ENCODE peak calls at places on chromosomes 5 and 9, in eight cellular contexts. M, I, X, K, D, P, F and Y are unnamed samples.

GRCh38 chr5:139971202-139971725 is 71.8 kb downstream of the NRG2 start:
- DNase-seq in F (no peak), P (no peak), K (no peak), I (no peak), X (no peak), D (no peak), M (no peak), Y (no peak)

GRCh38 chr9:130936285-130937117 is 2.5 kb downstream of the FIBCD1 start:
- DNase-seq in D (peak), X (peak), P (peak), F (peak), K (peak), I (peak), M (peak), Y (no peak)

GRCh38 chr9:20382460-20383071 is 239.7 kb downstream of the MLLT3 start:
- DNase-seq in F (peak), I (peak), K (no peak), D (no peak), X (peak), M (peak), P (no peak), Y (no peak)

GRCh38 chr5:88269222-88269771 is 652 bp upstream of the TMEM161B start:
- DNase-seq in I (peak), M (no peak), D (peak), X (peak), F (no peak), K (no peak), P (peak), Y (no peak)

GRCh38 chr5:61304611-61305369 is 27.3 kb upstream of the ZSWIM6 start:
- DNase-seq in M (peak), X (peak), D (peak), F (no peak), I (peak), K (peak), P (peak), Y (no peak)

GRCh38 chr5:133902521-133903118 is 65.8 kb downstream of the C5orf15 start:
- DNase-seq in M (no peak), K (no peak), I (no peak), P (no peak), D (no peak), F (no peak), X (no peak), Y (no peak)

GRCh38 chr5:72485366-72486052 is 21.7 kb downstream of the ZNF366 start:
- DNase-seq in D (no peak), I (no peak), F (no peak), X (no peak), P (peak), K (no peak), M (no peak), Y (no peak)

GRCh38 chr5:150489358-150490295 is 18.3 kb upstream of the NDST1 start:
- DNase-seq in X (no peak), F (no peak), K (peak), M (peak), P (peak), I (no peak), D (peak), Y (peak)

GRCh38 chr5:14174235-14174636 is 31.1 kb downstream of the TRIO start:
- DNase-seq in D (no peak), I (no peak), F (peak), K (no peak), P (no peak), M (no peak), X (no peak), Y (no peak)

GRCh38 chr5:115699967-115700366 is 74.1 kb upstream of the TMED7 start:
- DNase-seq in D (no peak), K (no peak), F (no peak), X (no peak), P (no peak), M (no peak), I (no peak), Y (no peak)

GRCh38 chr5:103886826-103887225 is 324.2 kb upstream of the NUDT12 start:
- DNase-seq in X (no peak), I (no peak), P (no peak), D (no peak), F (no peak), K (no peak), M (no peak), Y (no peak)

GRCh38 chr9:114504341-114505186 is 709 bp downstream of the WHRN start:
- DNase-seq in M (peak), D (peak), P (no peak), I (peak), K (peak), F (peak), X (peak), Y (peak)

GRCh38 chr5:73431204-73431851 is 17.2 kb downstream of the FOXD1 start:
- DNase-seq in I (peak), F (no peak), X (no peak), K (no peak), D (no peak), P (no peak), M (no peak), Y (no peak)

GRCh38 chr5:148836272-148837250 is 10.2 kb downstream of the ADRB2 start:
- DNase-seq in D (no peak), M (no peak), K (no peak), F (no peak), P (no peak), X (no peak), I (no peak), Y (no peak)

GRCh38 chr9:37903581-37903830 is 421 bp downstream of the SLC25A51 start:
- DNase-seq in P (peak), F (peak), M (no peak), K (peak), I (peak), D (no peak), X (no peak), Y (no peak)

GRCh38 chr5:156479864-156480263 is 152.9 kb downstream of the SGCD start:
- DNase-seq in M (peak), K (no peak), D (no peak), X (peak), F (no peak), I (peak), P (peak), Y (no peak)

GRCh38 chr9:70428781-70429180 is 14.3 kb upstream of the KLF9 start:
- DNase-seq in M (peak), I (no peak), X (peak), K (no peak), F (no peak), D (no peak), P (peak), Y (no peak)

GRCh38 chr5:73395274-73395673 is 53.3 kb downstream of the FOXD1 start:
- DNase-seq in F (no peak), P (no peak), K (no peak), D (no peak), I (peak), M (peak), X (no peak), Y (no peak)

GRCh38 chr5:103573411-103573810 is 10.8 kb upstream of the NUDT12 start:
- DNase-seq in I (no peak), K (no peak), D (no peak), X (no peak), P (no peak), F (no peak), M (no peak), Y (no peak)

GRCh38 chr9:76109953-76110352 is 219.5 kb downstream of the PCSK5 start:
- DNase-seq in D (no peak), X (no peak), P (peak), K (peak), I (peak), M (no peak), F (no peak), Y (no peak)

GRCh38 chr9:131503626-131504465 is 1.1 kb downstream of the POMT1 start:
- DNase-seq in P (peak), X (no peak), D (peak), F (peak), M (peak), I (peak), K (no peak), Y (no peak)

DNA sequence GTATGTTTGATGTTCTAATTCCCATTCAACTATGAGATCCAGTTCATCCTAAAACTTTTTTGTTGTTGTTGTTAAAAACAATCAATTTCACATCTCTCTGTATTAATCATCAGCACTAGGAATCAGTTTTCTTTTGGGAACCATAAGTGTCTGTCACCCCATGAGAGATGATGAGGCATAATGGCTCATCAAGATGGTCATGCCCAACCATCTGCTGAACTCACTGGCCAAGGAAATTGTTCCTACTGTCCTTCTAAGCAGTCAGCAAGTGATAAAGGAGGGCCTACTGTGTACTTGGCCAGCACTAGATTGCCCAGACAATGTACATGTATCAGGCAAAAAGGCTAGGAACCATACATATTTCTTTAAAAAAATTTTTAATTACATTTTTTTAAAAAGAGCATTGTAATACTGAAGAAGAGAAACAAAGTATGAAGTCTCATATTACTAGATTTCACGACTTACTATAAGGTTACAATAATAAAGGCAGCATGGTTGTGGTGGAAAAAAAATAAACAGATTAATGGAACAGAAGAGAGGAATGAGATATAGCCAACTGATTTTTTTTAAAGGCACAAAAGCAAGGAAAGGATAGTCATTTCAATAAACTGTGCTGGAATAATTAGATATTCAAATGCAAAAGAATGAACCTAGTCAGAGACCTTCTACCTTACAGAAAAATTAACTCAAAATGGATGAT is 458.3 kb downstream of the SPOCK1 start:
- DNase-seq in I (no peak), M (no peak), F (no peak), X (no peak), D (no peak), P (no peak), K (no peak), Y (no peak)
- TF ChIP-seq CTCF in I (no peak), M (no peak), F (no peak), X (no peak), D (no peak), P (no peak), K (no peak), Y (no peak)

GRCh38 chr5:173330856-173331206 is 2.6 kb upstream of the STC2 start:
- DNase-seq in I (no peak), F (peak), M (no peak), P (no peak), K (no peak), D (no peak), X (no peak), Y (no peak)
- TF ChIP-seq CTCF in I (no peak), F (no peak), M (no peak), P (no peak), K (no peak), D (no peak), X (no peak), Y (no peak)

GRCh38 chr5:74639538-74640449 is 734 bp downstream of the ENC1 start:
- DNase-seq in K (peak), P (peak), F (peak), M (peak), X (peak), D (peak), I (no peak), Y (no peak)
- TF ChIP-seq CTCF in K (peak), P (peak), F (no peak), M (peak), X (peak), D (peak), I (peak), Y (no peak)

GRCh38 chr5:168833936-168834335 is 254.8 kb upstream of the PANK3 start:
- DNase-seq in I (no peak), D (no peak), M (no peak), F (no peak), K (no peak), X (no peak), P (no peak), Y (no peak)
- TF ChIP-seq CTCF in I (no peak), D (no peak), M (no peak), F (no peak), K (no peak), X (no peak), P (no peak), Y (no peak)

DNA sequence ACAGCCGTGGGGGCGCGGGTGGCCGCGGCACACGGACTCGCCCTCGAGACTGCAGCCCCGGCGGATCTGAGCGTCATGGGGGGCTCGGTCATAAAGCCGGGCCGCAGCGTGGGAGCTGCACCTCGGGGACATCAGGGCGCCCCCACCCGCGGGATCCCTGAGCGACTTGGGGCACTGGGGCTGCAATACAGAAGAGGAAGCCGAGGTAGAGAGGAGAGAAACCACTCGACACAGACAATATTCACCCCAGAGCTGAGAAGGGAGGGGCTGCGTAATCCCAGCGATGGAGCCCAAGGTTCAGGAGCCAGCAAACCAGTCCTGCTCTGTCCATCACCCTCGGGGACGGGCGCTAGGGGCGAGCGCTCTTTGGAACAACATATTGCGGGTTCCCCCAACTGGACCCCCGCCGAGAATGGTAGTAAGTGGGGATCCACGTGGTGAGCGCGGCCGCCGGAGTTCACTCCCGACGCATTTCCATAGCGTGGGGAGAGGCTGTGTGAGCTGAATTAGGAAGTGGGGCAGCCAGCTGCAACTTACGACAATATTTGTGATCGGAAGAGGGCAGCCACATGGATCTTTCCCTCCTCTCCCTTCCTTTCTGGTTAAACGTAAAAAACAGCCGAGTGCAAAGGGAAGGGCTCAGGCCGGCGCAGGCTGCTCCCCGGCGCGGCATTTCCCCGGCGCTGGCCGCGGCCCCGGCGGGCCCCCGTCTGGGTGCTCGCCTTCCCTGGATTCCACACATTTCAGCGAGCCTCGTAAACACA is 9.9 kb downstream of the PTCH1 start:
- DNase-seq in X (peak), D (peak), I (peak), M (peak), K (peak), P (peak), F (peak), Y (peak)
- TF ChIP-seq CTCF in X (no peak), D (peak), I (no peak), M (no peak), K (no peak), P (no peak), F (no peak), Y (no peak)

DNA sequence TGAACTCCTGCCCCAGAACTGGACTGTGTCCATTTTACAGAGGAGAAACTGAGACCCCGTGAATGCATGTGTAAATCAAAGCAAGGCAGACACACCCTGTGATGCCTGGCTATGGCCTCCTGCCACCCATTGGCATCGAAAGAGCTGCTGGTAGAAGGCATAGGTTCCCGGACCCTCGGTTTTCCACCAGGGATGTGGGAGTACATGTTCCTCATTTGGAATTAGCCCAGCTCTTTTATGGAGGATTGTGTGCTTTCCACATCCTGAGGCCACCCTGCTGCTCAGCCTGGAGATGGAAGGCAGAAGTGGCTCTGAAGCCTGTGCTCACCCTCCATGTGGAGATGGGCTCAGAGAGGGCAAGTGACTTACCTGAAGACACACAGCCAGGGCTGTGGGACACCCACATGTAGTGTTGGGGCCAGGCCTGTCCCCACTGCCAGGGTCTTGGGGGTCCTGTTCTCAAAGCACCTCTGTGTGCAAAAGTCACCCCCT is 2.8 kb downstream of the SUSD3 start:
- DNase-seq in K (no peak), D (no peak), X (peak), I (no peak), F (no peak), M (no peak), P (no peak), Y (no peak)
- TF ChIP-seq CTCF in K (no peak), D (no peak), X (no peak), I (no peak), F (no peak), M (no peak), P (no peak), Y (no peak)

DNA sequence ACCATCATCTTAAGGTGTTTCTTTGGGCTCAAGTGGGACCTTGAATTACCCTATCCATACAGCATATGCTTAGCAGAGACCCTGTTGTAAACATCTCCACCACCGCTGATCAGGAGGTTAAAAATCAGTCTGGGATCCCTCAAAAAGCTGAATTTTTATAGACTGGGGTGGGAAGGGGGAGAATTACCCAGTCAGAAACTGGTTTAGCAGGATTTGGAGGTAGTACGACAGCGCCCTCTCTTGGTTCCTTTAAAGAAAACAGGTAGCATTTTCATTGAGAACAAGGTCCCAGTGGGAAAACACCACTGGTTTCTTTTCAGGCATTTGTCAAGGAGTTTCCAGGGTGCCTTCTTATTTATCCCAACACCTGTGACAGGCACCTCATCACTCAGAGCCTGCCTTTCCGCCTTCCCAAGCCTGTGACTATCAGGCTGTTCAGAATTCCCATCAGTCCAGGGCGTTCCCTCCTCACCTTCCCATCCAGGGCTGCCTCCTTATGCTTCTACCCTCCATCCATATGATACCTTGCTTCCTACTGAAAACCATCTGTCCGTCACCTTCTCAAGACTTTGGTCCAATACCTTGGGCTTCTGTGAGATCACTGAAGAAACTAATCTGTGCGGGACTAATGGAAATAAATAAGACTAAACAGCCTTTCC is 203.8 kb upstream of the RAI14 start:
- DNase-seq in X (peak), P (peak), M (peak), F (peak), K (no peak), I (peak), D (no peak), Y (no peak)
- TF ChIP-seq CTCF in X (peak), P (peak), M (peak), F (peak), K (no peak), I (peak), D (peak), Y (no peak)

GRCh38 chr9:107224252-107224651 is 58.8 kb upstream of the RAD23B start:
- DNase-seq in X (no peak), I (no peak), D (no peak), P (no peak), K (no peak), F (no peak), M (no peak), Y (no peak)
- TF ChIP-seq CTCF in X (no peak), I (no peak), D (no peak), P (no peak), K (no peak), F (no peak), M (no peak), Y (no peak)

GRCh38 chr5:170791325-170791954 is 7.9 kb downstream of the GABRP start:
- DNase-seq in F (peak), I (peak), P (peak), D (peak), X (peak), M (peak), K (peak), Y (no peak)
- TF ChIP-seq CTCF in F (peak), I (peak), P (peak), D (peak), X (peak), M (peak), K (peak), Y (no peak)